ENCODE peak calls at places on chromosome 9, in five cellular contexts. W is stomach, T is heart left ventricle, G is HCT116, N is colonic mucosa. I is an unnamed sample.

GRCh38 chr9:127360829-127361228 is 36.1 kb upstream of the SLC2A8 start:
- DNase-seq in W (peak; percentile 20), T (no peak), G (peak; percentile 21), N (no peak), I (no peak)

GRCh38 chr9:99748251-99748650 is 73.4 kb upstream of the NR4A3 start:
- DNase-seq in W (no peak), T (no peak), G (no peak), N (no peak), I (no peak)

GRCh38 chr9:92642041-92642451 is 27.9 kb downstream of the IPPK start:
- DNase-seq in W (peak; percentile 16), T (no peak), G (no peak), N (no peak), I (no peak)

GRCh38 chr9:112119225-112120045 is 55.7 kb downstream of the SUSD1 start:
- DNase-seq in W (peak; percentile 80), T (no peak), G (peak; percentile 85), N (peak; percentile 79), I (no peak)

GRCh38 chr9:110744753-110745522 is 76.3 kb downstream of the MUSK start:
- DNase-seq in W (no peak), T (no peak), G (peak; percentile 96), N (no peak), I (no peak)

GRCh38 chr9:94945191-94946144 is 219.0 kb downstream of the AOPEP start:
- DNase-seq in W (no peak), T (peak; percentile 70), G (no peak), N (no peak), I (no peak)

GRCh38 chr9:135960328-135961276 is 571 bp downstream of the UBAC1 start:
- DNase-seq in W (peak; percentile 35), T (peak; percentile 36), G (no peak), N (no peak), I (no peak)

GRCh38 chr9:4170231-4170630 is 129.6 kb downstream of the GLIS3 start:
- DNase-seq in W (no peak), T (no peak), G (no peak), N (no peak), I (no peak)

GRCh38 chr9:106718996-106719395 is 144.0 kb upstream of the ZNF462 start:
- DNase-seq in W (no peak), T (no peak), G (no peak), N (no peak), I (no peak)

GRCh38 chr9:108109927-108110326 is 620.4 kb upstream of the KLF4 start:
- DNase-seq in W (no peak), T (no peak), G (no peak), N (no peak), I (no peak)

GRCh38 chr9:20178679-20179078 is 389.8 kb upstream of the SLC24A2 start:
- DNase-seq in W (no peak), T (no peak), G (no peak), N (no peak), I (no peak)

GRCh38 chr9:125650271-125650737 is 56.7 kb downstream of the MAPKAP1 start:
- DNase-seq in W (no peak), T (no peak), G (no peak), N (no peak), I (no peak)

GRCh38 chr9:21558627-21559401 is 76.7 kb upstream of the IFNE start:
- DNase-seq in W (peak; percentile 26), T (no peak), G (no peak), N (no peak), I (no peak)

GRCh38 chr9:109880276-109881169 is 100.5 kb downstream of the PALM2AKAP2 start:
- DNase-seq in W (no peak), T (no peak), G (peak; percentile 67), N (no peak), I (no peak)

GRCh38 chr9:19481471-19481870 is 72.7 kb downstream of the ACER2 start:
- DNase-seq in W (no peak), T (peak; percentile 44), G (no peak), N (no peak), I (no peak)

GRCh38 chr9:13023498-13023897 is 248.7 kb downstream of the LURAP1L start:
- DNase-seq in W (no peak), T (no peak), G (no peak), N (no peak), I (no peak)

GRCh38 chr9:101585740-101586139 is 9.0 kb downstream of the PPP3R2 start:
- DNase-seq in W (no peak), T (no peak), G (no peak), N (no peak), I (no peak)

GRCh38 chr9:75483636-75484035 is 395.3 kb downstream of the OSTF1 start:
- DNase-seq in W (no peak), T (no peak), G (no peak), N (no peak), I (no peak)

DNA sequence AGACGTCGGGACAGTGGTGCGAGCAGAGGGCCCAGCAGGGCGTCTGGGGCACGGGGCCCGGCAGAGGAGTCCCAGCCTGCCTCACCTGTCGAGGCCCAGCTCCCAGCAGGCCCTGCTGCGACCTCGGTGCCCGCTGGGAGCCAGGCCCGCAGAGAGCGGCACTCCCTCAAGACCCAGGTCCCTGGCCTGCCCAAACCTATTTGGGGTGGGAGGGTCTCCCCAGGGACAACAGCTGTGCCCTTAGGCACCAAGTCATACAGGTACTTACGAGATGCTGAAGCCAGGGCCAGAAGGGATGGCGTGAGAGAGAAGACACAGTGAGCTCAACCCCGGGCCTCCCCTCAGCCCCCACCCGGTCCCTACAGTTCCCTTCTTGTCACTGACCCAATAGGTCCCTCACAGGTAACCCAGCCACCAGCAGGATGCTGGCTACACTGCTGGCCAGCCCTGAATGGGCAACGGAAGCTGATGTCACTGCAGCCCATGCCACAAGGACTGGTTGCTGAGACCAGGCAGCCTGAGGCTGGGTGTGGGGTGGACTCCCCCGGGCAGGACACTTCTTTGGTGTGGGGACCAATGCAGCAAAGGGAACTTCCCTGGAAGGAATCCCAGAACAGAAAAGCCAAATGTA is 3.7 kb downstream of the NSMF start:
- DNase-seq in W (no peak), T (peak; percentile 16), G (no peak), N (no peak), I (no peak)
- H3K4me1 ChIP-seq in W (peaks cover 61% of the 10 kb centered on the region), T (peaks cover 28% of the 10 kb centered on the region), G (peaks cover 20% of the 10 kb centered on the region), N (peaks cover 17% of the 10 kb centered on the region), I (peaks cover 59% of the 10 kb centered on the region)

GRCh38 chr9:121738969-121739368 is 87.5 kb downstream of the DAB2IP start:
- DNase-seq in W (peak; percentile 76), T (no peak), G (no peak), N (peak; percentile 59), I (no peak)
- H3K4me1 ChIP-seq in W (peaks cover 93% of the 10 kb centered on the region), T (peaks cover 76% of the 10 kb centered on the region), G (peaks cover 57% of the 10 kb centered on the region), N (peaks cover 22% of the 10 kb centered on the region), I (no peaks in the 10 kb centered on the region)

GRCh38 chr9:137319434-137319975 is 17.4 kb upstream of the NRARP start:
- DNase-seq in W (peak; percentile 22), T (no peak), G (no peak), N (no peak), I (no peak)

GRCh38 chr9:137319976-137320551 is 18.0 kb upstream of the NRARP start:
- DNase-seq in W (peak; percentile 19), T (peak; percentile 23), G (no peak), N (no peak), I (no peak)

GRCh38 chr9:137323531-137324331 is 21.7 kb upstream of the NRARP start:
- DNase-seq in W (no peak), T (no peak), G (no peak), N (no peak), I (no peak)

GRCh38 chr9:137320555-137321384 is 18.7 kb upstream of the NRARP start:
- DNase-seq in W (peak; percentile 23), T (peak; percentile 56), G (no peak), N (no peak), I (no peak)

GRCh38 chr9:137321726-137322361 is 19.8 kb upstream of the NRARP start:
- DNase-seq in W (peak; percentile 22), T (no peak), G (no peak), N (no peak), I (no peak)
- H3K4me1 ChIP-seq in W (peaks cover 11% of the 10 kb centered on the region), T (peaks cover 16% of the 10 kb centered on the region), G (no peaks in the 10 kb centered on the region), N (peaks cover under 1% of the 10 kb centered on the region), I (peaks cover 14% of the 10 kb centered on the region)

GRCh38 chr9:114272739-114273431 is 50.0 kb upstream of the ORM1 start:
- DNase-seq in W (no peak), T (no peak), G (no peak), N (no peak), I (no peak)

GRCh38 chr9:114270120-114270975 is 52.5 kb upstream of the ORM1 start:
- DNase-seq in W (no peak), T (no peak), G (no peak), N (no peak), I (no peak)

GRCh38 chr9:114271556-114272510 is 51.1 kb upstream of the ORM1 start:
- DNase-seq in W (no peak), T (peak; percentile 58), G (peak; percentile 28), N (no peak), I (no peak)

GRCh38 chr9:114266969-114267368 is 55.9 kb upstream of the ORM1 start:
- DNase-seq in W (no peak), T (no peak), G (no peak), N (no peak), I (no peak)

DNA sequence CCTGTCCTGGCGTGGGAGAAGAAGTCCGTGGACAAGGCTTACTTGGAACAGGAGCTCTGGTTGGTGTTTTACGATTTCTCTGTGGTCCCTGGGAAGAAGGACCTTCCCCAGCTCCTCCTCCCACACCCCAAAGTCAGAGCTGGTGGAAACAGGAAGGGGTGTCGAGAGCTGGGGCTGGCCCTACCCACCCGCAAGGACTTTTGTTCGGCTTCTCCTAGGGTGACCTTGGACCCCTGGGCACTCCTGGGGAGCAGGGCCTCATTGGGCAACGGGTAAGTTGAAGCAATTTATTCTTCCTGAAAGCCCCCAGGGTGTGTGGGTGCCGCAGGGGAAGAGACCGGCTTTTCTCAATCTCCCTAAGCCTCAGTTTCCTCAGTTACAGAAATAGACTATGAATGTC is 53.9 kb upstream of the ORM1 start:
- DNase-seq in W (no peak), T (no peak), G (no peak), N (no peak), I (no peak)
- H3K4me1 ChIP-seq in W (no peaks in the 10 kb centered on the region), T (no peaks in the 10 kb centered on the region), G (no peaks in the 10 kb centered on the region), N (no peaks in the 10 kb centered on the region), I (no peaks in the 10 kb centered on the region)

DNA sequence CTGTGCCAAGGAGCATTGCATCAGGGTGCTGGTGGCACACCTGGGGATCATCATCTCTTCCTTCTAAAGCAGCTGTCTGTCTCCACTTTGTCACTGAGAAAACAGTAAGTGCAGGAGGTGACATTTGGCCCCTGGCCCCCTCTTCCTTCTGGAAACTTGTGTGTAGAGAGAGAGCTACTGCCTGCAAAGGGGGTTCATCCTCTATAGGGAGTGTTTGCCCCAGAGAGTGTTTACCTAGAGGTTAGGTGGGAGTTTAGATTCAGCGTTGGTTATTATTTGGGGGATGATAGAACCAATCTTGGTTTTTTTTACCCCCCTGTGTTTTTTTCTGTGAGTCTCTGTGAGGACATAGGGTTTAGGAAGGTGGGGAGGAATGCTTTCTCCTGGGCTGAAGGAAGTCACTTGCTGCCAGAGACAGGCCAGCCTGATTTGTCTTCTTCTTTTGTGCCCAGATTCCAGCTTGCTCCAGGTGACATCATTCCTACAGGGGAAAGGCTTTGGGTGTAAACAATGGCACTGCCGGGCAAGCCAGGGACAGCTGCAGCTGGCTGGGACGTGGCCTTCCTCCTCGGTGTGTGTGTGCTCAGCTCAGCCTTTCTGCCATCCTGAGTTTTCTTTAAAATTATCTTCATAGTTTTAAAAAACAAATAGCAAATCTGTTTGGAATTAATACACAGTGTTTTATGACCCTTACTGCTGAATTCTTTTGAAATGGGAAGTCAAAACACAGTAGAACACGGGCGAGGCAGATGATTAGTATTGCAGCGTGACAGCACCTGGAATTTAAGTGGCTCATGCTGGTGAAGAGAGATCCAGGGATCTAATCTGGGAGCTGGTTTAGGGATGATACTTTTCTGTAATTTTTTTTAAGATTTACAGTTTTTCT is 24.5 kb downstream of the PRRC2B start:
- DNase-seq in W (peak; percentile 70), T (no peak), G (no peak), N (peak; percentile 33), I (no peak)
- H3K4me1 ChIP-seq in W (peaks cover 76% of the 10 kb centered on the region), T (peaks cover 61% of the 10 kb centered on the region), G (peaks cover 6% of the 10 kb centered on the region), N (peaks cover 24% of the 10 kb centered on the region), I (peaks cover 45% of the 10 kb centered on the region)

I was measured in effector memory CD4-positive, alpha-beta T cell.